ENCODE peak calls at places on chromosomes 2 and 18, in five cellular contexts. S is GM23248, R is GM23338, O is PC-3, E is HCT116. K is an unnamed sample.

GRCh38 chr2:182186132-182186735 is 200.6 kb downstream of the PPP1R1C start:
- DNase-seq in O (peak), S (peak), R (peak), E (peak), K (peak)

GRCh38 chr2:181183878-181184553 is 203.6 kb downstream of the UBE2E3 start:
- DNase-seq in R (no peak), S (peak), E (no peak), O (no peak), K (peak)

GRCh38 chr2:186098821-186099220 is 360.2 kb downstream of the FSIP2 start:
- DNase-seq in E (no peak), S (no peak), R (no peak), O (no peak), K (no peak)

GRCh38 chr2:155519731-155520130 is 812.8 kb downstream of the NR4A2 start:
- DNase-seq in R (no peak), S (no peak), E (no peak), O (no peak), K (no peak)

GRCh38 chr2:160278101-160278888 is 78.2 kb upstream of the ITGB6 start:
- DNase-seq in S (no peak), E (no peak), R (no peak), O (no peak), K (no peak)

GRCh38 chr18:78900938-78901909 is 78.4 kb upstream of the SALL3 start:
- DNase-seq in S (no peak), R (no peak), E (no peak), O (no peak), K (no peak)

GRCh38 chr18:53682796-53683195 is 541.7 kb downstream of the MBD2 start:
- DNase-seq in O (no peak), S (no peak), R (no peak), E (no peak), K (no peak)

GRCh38 chr2:226836548-226836885 is 663 bp downstream of the RHBDD1 start:
- DNase-seq in E (no peak), S (no peak), R (no peak), O (no peak), K (no peak)

GRCh38 chr2:217954051-217954450 is 48.7 kb downstream of the TNS1 start:
- DNase-seq in O (no peak), E (no peak), R (no peak), S (no peak), K (no peak)

GRCh38 chr2:25698752-25699151 is 25.4 kb upstream of the DTNB start:
- DNase-seq in E (no peak), O (peak), S (no peak), R (no peak), K (no peak)

GRCh38 chr2:111135910-111136297 is 15.2 kb downstream of the BCL2L11 start:
- DNase-seq in S (peak), E (no peak), R (peak), O (peak), K (no peak)

GRCh38 chr18:48926420-48926857 is 24.3 kb downstream of the SMAD7 start:
- DNase-seq in S (peak), R (no peak), O (no peak), E (no peak), K (no peak)

GRCh38 chr2:20930928-20931327 is 108.0 kb upstream of the LDAH start:
- DNase-seq in E (no peak), R (no peak), O (no peak), S (peak), K (no peak)

DNA sequence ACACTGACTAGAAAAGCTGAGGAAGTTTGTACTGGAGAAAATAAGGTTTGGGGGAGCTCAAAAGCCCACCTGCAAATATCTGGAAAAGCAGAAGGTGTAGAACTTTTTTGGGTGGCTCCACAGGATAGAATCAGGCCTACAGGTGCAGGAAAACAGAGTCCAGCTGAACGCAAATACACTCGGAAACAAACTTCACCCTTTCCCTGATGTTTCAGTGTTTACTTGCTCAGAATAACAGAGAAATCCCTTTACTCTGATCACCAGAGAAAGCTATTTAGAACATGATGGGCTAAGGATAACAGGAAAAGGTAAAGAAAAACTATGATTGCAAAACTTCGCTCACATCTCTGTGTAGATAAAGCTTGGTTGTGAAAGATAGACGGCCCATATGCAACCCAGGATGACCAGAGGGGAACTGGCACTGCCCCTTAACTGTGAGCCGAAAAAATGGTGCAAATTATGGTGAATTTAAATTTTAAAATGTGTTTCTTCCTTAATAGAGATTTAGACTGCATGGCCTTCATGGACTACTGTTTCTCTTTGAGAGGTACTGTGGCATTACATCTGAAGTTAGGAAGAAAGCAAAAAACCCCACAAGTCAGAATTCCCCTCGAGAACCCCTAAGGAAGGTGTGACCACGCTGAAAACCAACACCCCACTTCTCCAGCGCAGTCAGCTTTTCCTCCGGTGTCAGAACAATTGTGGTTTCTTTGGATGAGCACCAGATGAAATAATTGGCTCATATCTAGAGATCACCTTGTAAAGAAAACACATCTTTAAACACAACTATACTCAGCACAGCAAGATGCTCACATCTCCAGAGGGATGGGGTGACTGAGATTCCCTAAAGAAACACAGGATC is 84.5 kb upstream of the TMEM247 start:
- DNase-seq in R (no peak), O (no peak), S (no peak), E (no peak), K (no peak)
- H2AFZ ChIP-seq in R (no peak), O (no peak), S (no peak), E (no peak), K (no peak)

GRCh38 chr18:26089247-26090129 is 925 bp downstream of the SS18 start:
- DNase-seq in E (no peak), O (peak), S (peak), R (peak), K (peak)
- TF ChIP-seq EZH2phosphoT487 in E (no peak), O (no peak), S (no peak), R (no peak), K (no peak)

GRCh38 chr2:164896634-164897033 is 55.0 kb upstream of the COBLL1 start:
- DNase-seq in O (peak), E (peak), R (no peak), S (peak), K (no peak)

GRCh38 chr2:164903214-164903613 is 52.1 kb downstream of the SLC38A11 start:
- DNase-seq in O (no peak), R (no peak), E (no peak), S (peak), K (no peak)

GRCh38 chr2:164896226-164896625 is 54.6 kb upstream of the COBLL1 start:
- DNase-seq in S (peak), O (no peak), R (no peak), E (no peak), K (no peak)

GRCh38 chr2:164897521-164898260 is 56.1 kb upstream of the COBLL1 start:
- DNase-seq in R (no peak), E (no peak), S (no peak), O (no peak), K (no peak)

GRCh38 chr2:164898475-164898874 is 56.9 kb downstream of the SLC38A11 start:
- DNase-seq in S (peak), R (no peak), O (no peak), E (no peak), K (no peak)
- H2AFZ ChIP-seq in S (peak), R (no peak), O (no peak), E (peak), K (no peak)

DNA sequence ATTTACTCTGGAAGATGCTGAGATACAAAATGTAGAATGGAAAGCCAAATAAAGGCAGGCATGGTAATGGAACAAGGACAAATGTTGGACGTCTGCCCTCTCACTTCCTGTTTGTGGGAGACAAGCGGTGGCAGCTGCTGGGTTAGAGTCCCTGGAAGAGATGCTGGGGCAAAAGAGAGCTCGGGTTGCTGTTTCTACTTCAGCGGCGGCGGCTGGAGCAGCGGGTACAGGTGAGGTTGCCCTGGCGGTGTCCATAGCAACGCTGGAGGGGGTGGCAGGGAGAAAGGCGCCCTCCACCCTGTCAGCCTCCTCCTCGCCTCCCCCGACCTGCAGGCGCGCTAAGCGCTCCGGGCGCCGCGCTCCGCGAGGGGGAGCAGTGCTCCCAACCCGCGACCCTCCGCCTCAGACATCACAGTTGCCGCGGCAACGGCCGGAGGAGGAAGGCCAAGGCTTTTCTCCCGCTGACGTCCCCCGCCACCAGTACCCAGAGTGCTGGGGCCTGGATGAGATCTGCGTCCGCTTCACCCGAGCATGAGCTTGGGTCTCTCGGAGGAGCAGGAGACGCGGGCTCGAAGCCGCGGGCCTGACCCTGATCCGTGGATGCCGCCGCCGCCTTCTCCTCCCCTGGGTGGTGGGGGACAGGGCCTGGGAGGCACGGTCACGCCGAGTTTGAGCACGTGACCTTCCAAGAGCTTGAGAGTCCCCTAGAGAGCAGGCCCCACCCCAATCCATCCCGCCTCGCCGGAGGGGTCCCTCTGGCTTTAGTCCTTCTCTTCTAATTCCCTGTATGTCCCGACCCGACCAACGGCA is 65.6 kb downstream of the NOL4 start:
- DNase-seq in O (no peak), S (peak), E (no peak), R (peak), K (no peak)
- TF ChIP-seq EZH2phosphoT487 in O (no peak), S (no peak), E (no peak), R (no peak), K (no peak)

GRCh38 chr2:150120271-150120950 is 367.1 kb downstream of the RND3 start:
- DNase-seq in E (no peak), O (no peak), S (no peak), R (peak), K (no peak)
- H2AFZ ChIP-seq in E (no peak), O (no peak), S (no peak), R (peak), K (no peak)

DNA sequence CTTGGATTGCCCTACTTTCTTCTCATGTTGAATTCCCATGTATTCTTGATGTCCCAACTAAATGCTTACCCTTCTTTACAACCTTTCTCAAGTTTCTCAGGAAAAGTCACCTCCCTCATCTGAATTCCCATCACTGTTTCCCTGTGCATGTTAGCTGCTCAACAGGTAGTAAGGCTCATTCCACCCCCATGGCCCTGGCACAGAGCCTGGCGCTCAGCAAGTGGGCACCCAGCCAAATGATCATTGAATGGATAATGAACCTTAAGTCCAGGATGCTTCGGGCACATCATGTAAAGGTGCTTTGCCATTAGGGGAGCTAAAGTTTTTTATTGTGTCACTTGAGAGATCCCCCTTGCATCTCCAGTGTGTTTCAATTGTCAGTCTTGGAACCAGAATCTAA is 124.0 kb downstream of the PKP4 start:
- DNase-seq in O (peak), R (no peak), S (no peak), E (no peak), K (no peak)
- TF ChIP-seq EZH2phosphoT487 in O (no peak), R (no peak), S (no peak), E (no peak), K (no peak)

DNA sequence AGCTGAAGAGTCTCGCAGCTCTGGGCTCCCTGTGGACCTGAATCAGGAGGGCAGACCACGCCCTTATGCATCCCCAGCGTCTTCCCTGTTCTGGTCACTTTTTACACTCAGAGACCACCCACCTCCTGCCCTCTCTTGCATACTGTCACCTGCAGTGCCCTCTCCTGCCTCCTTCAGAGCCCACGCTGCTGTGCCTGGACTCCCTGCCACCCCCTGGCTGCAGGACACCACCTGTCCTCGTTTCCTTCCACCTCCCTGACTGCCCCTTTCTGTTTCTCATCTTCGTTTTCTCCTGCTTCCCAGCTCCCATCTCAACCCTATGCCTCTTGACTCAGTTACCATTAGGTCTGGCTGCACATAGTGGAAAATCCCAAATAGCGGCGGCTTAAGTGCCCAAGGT is 9.2 kb upstream of the INHBB start:
- DNase-seq in S (no peak), R (no peak), E (no peak), O (no peak), K (no peak)
- H2AFZ ChIP-seq in S (no peak), R (no peak), E (no peak), O (no peak), K (no peak)